ENCODE peak calls at places on chromosomes 7 and 10, in nine cellular contexts. T is K562; K is fibroblast of villous mesenchyme; V is AG09309; F is smooth muscle cell of the brain vasculature; Y is pancreas; R is AG04449; P is CD4-positive, alpha-beta T cell; B is endothelial cell. Z is an unnamed sample.

GRCh38 chr7:73802459-73802858 is 28.3 kb upstream of the CLDN4 start:
- DNase-seq in T (no peak), K (no peak), V (no peak), F (no peak), Y (no peak), R (no peak), P (no peak), B (no peak), Z (no peak)

GRCh38 chr10:131650169-131650705 is 250.6 kb upstream of the PPP2R2D start:
- DNase-seq in T (no peak), K (no peak), V (no peak), F (no peak), Y (no peak), R (no peak), P (no peak), B (no peak), Z (no peak)

GRCh38 chr10:77983384-77984341 is 45.7 kb downstream of the POLR3A start:
- DNase-seq in T (peak; percentile 42), K (peak; percentile 68), V (peak; percentile 50), F (no peak), Y (no peak), R (peak; percentile 26), P (no peak), B (no peak), Z (peak; percentile 4)

GRCh38 chr10:61964059-61964709 is 62.7 kb downstream of the ARID5B start:
- DNase-seq in T (no peak), K (peak; percentile 25), V (no peak), F (no peak), Y (no peak), R (no peak), P (no peak), B (no peak), Z (no peak)

GRCh38 chr10:50624866-50625491 is 1.2 kb upstream of the SGMS1 start:
- DNase-seq in T (peak; percentile 91), K (peak; percentile 71), V (no peak), F (no peak), Y (no peak), R (no peak), P (peak; percentile 42), B (peak; percentile 66), Z (no peak)

GRCh38 chr7:26688936-26689506 is 175.4 kb downstream of the SKAP2 start:
- DNase-seq in T (peak; percentile 81), K (no peak), V (no peak), F (no peak), Y (no peak), R (no peak), P (no peak), B (peak; percentile 14), Z (no peak)

GRCh38 chr7:158595068-158595467 is 7.4 kb upstream of the PTPRN2 start:
- DNase-seq in T (no peak), K (peak; percentile 40), V (no peak), F (no peak), Y (no peak), R (no peak), P (no peak), B (no peak), Z (no peak)

GRCh38 chr7:53531-53930 is 138.8 kb upstream of the FAM20C start:
- DNase-seq in T (no peak), K (no peak), V (no peak), F (no peak), Y (no peak), R (no peak), P (no peak), B (no peak), Z (no peak)

GRCh38 chr7:91182819-91183405 is 81.3 kb upstream of the FZD1 start:
- DNase-seq in T (no peak), K (peak; percentile 78), V (peak; percentile 91), F (peak; percentile 77), Y (no peak), R (peak; percentile 81), P (no peak), B (no peak), Z (no peak)

GRCh38 chr7:94303736-94304135 is 91.0 kb upstream of the COL1A2 start:
- DNase-seq in T (peak; percentile 20), K (peak; percentile 79), V (no peak), F (no peak), Y (no peak), R (peak; percentile 45), P (no peak), B (no peak), Z (no peak)

GRCh38 chr7:149681274-149681673 is 92.1 kb downstream of the ZNF467 start:
- DNase-seq in T (no peak), K (no peak), V (no peak), F (no peak), Y (no peak), R (no peak), P (no peak), B (no peak), Z (no peak)

GRCh38 chr7:97851725-97852124 is 20.5 kb downstream of the ASNS start:
- DNase-seq in T (no peak), K (peak; percentile 16), V (no peak), F (no peak), Y (no peak), R (no peak), P (no peak), B (no peak), Z (no peak)

GRCh38 chr7:52289247-52289646 is 746.2 kb upstream of the POM121L12 start:
- DNase-seq in T (no peak), K (no peak), V (no peak), F (no peak), Y (no peak), R (no peak), P (no peak), B (no peak), Z (no peak)

GRCh38 chr7:601573-602340 is 82.1 kb upstream of the PDGFA start:
- DNase-seq in T (peak; percentile 57), K (no peak), V (no peak), F (no peak), Y (peak; percentile 60), R (no peak), P (peak; percentile 74), B (no peak), Z (no peak)

GRCh38 chr7:136555933-136556332 is 312.5 kb upstream of the CHRM2 start:
- DNase-seq in T (no peak), K (no peak), V (no peak), F (no peak), Y (no peak), R (no peak), P (no peak), B (no peak), Z (no peak)

GRCh38 chr7:100027197-100027596 is 11.8 kb downstream of the ZKSCAN1 start:
- DNase-seq in T (no peak), K (no peak), V (no peak), F (no peak), Y (no peak), R (no peak), P (no peak), B (no peak), Z (no peak)

GRCh38 chr7:128005117-128005516 is 26.1 kb downstream of the LRRC4 start:
- DNase-seq in T (no peak), K (no peak), V (no peak), F (no peak), Y (no peak), R (no peak), P (no peak), B (no peak), Z (no peak)

GRCh38 chr7:108382932-108383331 is 73.3 kb downstream of the NRCAM start:
- DNase-seq in T (no peak), K (no peak), V (no peak), F (no peak), Y (no peak), R (no peak), P (no peak), B (no peak), Z (no peak)

GRCh38 chr7:22320416-22320815 is 36.5 kb downstream of the RAPGEF5 start:
- DNase-seq in T (no peak), K (no peak), V (no peak), F (no peak), Y (no peak), R (peak; percentile 26), P (no peak), B (no peak), Z (no peak)

GRCh38 chr10:73172867-73173266 is 4.9 kb downstream of the FAM149B1 start:
- DNase-seq in T (no peak), K (no peak), V (no peak), F (no peak), Y (no peak), R (no peak), P (no peak), B (no peak), Z (no peak)

GRCh38 chr10:97332586-97333350 is 1.8 kb downstream of the FRAT2 start:
- DNase-seq in T (peak; percentile 77), K (peak; percentile 88), V (peak; percentile 76), F (peak; percentile 47), Y (peak; percentile 54), R (no peak), P (no peak), B (peak; percentile 43), Z (peak; percentile 26)

GRCh38 chr7:11191574-11192220 is 218.0 kb downstream of the PHF14 start:
- DNase-seq in T (no peak), K (no peak), V (no peak), F (no peak), Y (no peak), R (no peak), P (no peak), B (peak; percentile 21), Z (no peak)

GRCh38 chr7:96218844-96219243 is 103.1 kb downstream of the SLC25A13 start:
- DNase-seq in T (peak; percentile 58), K (no peak), V (no peak), F (no peak), Y (no peak), R (no peak), P (no peak), B (no peak), Z (no peak)